ENCODE peak calls at places on chromosomes 16 and 17, in five cellular contexts. One of them, this sample, is unnamed.

GRCh38 chr17:2211661-2212327 is 91.8 kb downstream of the SMG6 start:
- DNase-seq in sigmoid colon: no peak
- DNase-seq in prostate gland: no peak
- DNase-seq in stomach: no peak
- DNase-seq in esophagus muscularis mucosa: no peak
- DNase-seq in this sample: no peak

GRCh38 chr17:39062846-39063680 is 88.4 kb downstream of the PLXDC1 start:
- DNase-seq in prostate gland: peak
- DNase-seq in stomach: no peak
- DNase-seq in sigmoid colon: no peak
- DNase-seq in esophagus muscularis mucosa: no peak
- DNase-seq in this sample: no peak

GRCh38 chr16:1281517-1281916 is 25.6 kb downstream of the TPSD1 start:
- DNase-seq in sigmoid colon: no peak
- DNase-seq in prostate gland: no peak
- DNase-seq in stomach: no peak
- DNase-seq in esophagus muscularis mucosa: no peak
- DNase-seq in this sample: no peak

GRCh38 chr16:72894291-72895151 is 153.4 kb downstream of the ZFHX3 start:
- DNase-seq in esophagus muscularis mucosa: no peak
- DNase-seq in stomach: no peak
- DNase-seq in sigmoid colon: peak
- DNase-seq in prostate gland: no peak
- DNase-seq in this sample: no peak

GRCh38 chr16:49833055-49833454 is 22.9 kb downstream of the ZNF423 start:
- DNase-seq in stomach: no peak
- DNase-seq in sigmoid colon: peak
- DNase-seq in esophagus muscularis mucosa: no peak
- DNase-seq in prostate gland: no peak
- DNase-seq in this sample: peak

GRCh38 chr16:53695070-53695469 is 8.6 kb downstream of the RPGRIP1L start:
- DNase-seq in prostate gland: no peak
- DNase-seq in esophagus muscularis mucosa: no peak
- DNase-seq in sigmoid colon: no peak
- DNase-seq in stomach: no peak
- DNase-seq in this sample: no peak

GRCh38 chr17:78872486-78872885 is 30.5 kb downstream of the CEP295NL start:
- DNase-seq in stomach: no peak
- DNase-seq in sigmoid colon: no peak
- DNase-seq in prostate gland: no peak
- DNase-seq in esophagus muscularis mucosa: no peak
- DNase-seq in this sample: no peak

GRCh38 chr16:84726670-84727467 is 27.1 kb downstream of the USP10 start:
- DNase-seq in esophagus muscularis mucosa: no peak
- DNase-seq in sigmoid colon: peak
- DNase-seq in prostate gland: no peak
- DNase-seq in stomach: no peak
- DNase-seq in this sample: no peak

GRCh38 chr16:13554643-13555042 is 365.3 kb upstream of the ERCC4 start:
- DNase-seq in prostate gland: no peak
- DNase-seq in esophagus muscularis mucosa: peak
- DNase-seq in sigmoid colon: no peak
- DNase-seq in stomach: no peak
- DNase-seq in this sample: no peak

GRCh38 chr17:45743626-45744326 is 40.3 kb upstream of the CRHR1 start:
- DNase-seq in prostate gland: no peak
- DNase-seq in sigmoid colon: peak
- DNase-seq in stomach: no peak
- DNase-seq in esophagus muscularis mucosa: no peak
- DNase-seq in this sample: peak

GRCh38 chr16:52964290-52964689 is 88.4 kb downstream of the CHD9NB start:
- DNase-seq in prostate gland: no peak
- DNase-seq in sigmoid colon: no peak
- DNase-seq in esophagus muscularis mucosa: no peak
- DNase-seq in stomach: no peak
- DNase-seq in this sample: no peak

GRCh38 chr16:83215417-83216001 is 588.7 kb downstream of the CDH13 start:
- DNase-seq in sigmoid colon: no peak
- DNase-seq in stomach: peak
- DNase-seq in prostate gland: no peak
- DNase-seq in esophagus muscularis mucosa: no peak
- DNase-seq in this sample: no peak

GRCh38 chr17:44077595-44077909 is 7.0 kb downstream of the G6PC3 start:
- DNase-seq in esophagus muscularis mucosa: no peak
- DNase-seq in sigmoid colon: no peak
- DNase-seq in stomach: no peak
- DNase-seq in prostate gland: no peak
- DNase-seq in this sample: no peak

GRCh38 chr17:13837417-13837816 is 231.9 kb upstream of the COX10 start:
- DNase-seq in prostate gland: no peak
- DNase-seq in stomach: no peak
- DNase-seq in esophagus muscularis mucosa: no peak
- DNase-seq in sigmoid colon: no peak
- DNase-seq in this sample: no peak

GRCh38 chr17:81734405-81735055 is 22.4 kb downstream of the SLC25A10 start:
- DNase-seq in esophagus muscularis mucosa: no peak
- DNase-seq in prostate gland: no peak
- DNase-seq in stomach: peak
- DNase-seq in sigmoid colon: peak
- DNase-seq in this sample: no peak

GRCh38 chr17:12089809-12090384 is 69.2 kb downstream of the MAP2K4 start:
- DNase-seq in prostate gland: no peak
- DNase-seq in stomach: no peak
- DNase-seq in sigmoid colon: no peak
- DNase-seq in esophagus muscularis mucosa: no peak
- DNase-seq in this sample: no peak

DNA sequence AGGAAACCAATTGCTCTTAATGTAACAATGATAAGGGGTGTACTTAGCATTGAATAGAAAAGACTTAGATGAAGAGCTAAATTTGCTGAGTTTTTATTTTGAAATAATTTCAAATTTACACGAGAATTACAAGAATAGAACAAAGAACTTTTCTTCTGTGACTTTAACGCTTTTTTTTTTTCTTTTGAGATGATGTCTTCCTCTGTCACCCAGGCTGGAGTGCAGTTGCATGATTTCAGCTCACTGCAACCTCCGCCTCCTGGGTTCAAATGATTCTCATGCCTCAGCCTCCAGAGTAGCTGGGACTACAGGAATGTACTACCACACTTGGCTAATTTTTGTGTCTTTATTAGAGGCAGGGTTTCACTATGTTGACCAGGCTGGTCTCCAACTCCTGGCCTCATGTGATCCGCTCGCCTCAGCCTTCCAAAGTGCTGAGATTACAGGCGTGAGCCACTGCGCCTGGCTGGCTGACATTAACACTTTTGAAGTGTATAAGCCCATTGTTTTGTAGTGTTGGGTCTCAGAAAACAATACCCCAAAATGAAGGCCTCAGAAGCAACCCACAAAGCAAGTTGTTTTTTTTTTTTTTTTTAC is 2.1 kb downstream of the TEN1 start:
- DNase-seq in sigmoid colon: no peak
- DNase-seq in prostate gland: no peak
- DNase-seq in stomach: no peak
- DNase-seq in esophagus muscularis mucosa: no peak
- DNase-seq in this sample: no peak
- H3K27ac ChIP-seq in sigmoid colon: no peak
- H3K27ac ChIP-seq in prostate gland: no peak
- H3K27ac ChIP-seq in stomach: peak
- H3K27ac ChIP-seq in esophagus muscularis mucosa: no peak
- H3K27ac ChIP-seq in this sample: peak

GRCh38 chr17:885971-886571 is 93.5 kb downstream of the NXN start:
- DNase-seq in stomach: peak
- DNase-seq in esophagus muscularis mucosa: no peak
- DNase-seq in prostate gland: peak
- DNase-seq in sigmoid colon: peak
- DNase-seq in this sample: peak
- TF ChIP-seq POLR2AphosphoS5 in stomach: peak
- TF ChIP-seq POLR2AphosphoS5 in esophagus muscularis mucosa: peak
- TF ChIP-seq POLR2AphosphoS5 in prostate gland: peak
- TF ChIP-seq POLR2AphosphoS5 in sigmoid colon: peak
- TF ChIP-seq POLR2AphosphoS5 in this sample: no peak

DNA sequence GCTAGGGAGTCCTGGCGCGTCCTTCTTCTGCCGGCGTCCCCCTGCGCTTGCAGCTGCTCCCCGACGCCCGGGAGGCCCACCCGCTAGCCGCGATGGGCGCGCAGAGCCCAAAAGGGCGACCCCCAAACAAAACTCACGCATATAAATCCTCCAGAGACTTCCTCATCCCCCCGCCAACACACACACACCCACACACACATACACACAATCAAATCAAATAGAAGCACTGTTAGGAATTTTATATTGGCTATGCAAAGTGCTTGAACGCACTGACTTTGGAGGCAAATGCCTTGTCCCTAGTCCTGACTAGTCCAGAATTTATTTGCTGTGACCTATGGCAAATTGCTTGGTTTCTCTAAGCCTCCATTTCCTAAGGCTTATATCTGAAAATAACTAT is 23.8 kb upstream of the CRYM start:
- DNase-seq in esophagus muscularis mucosa: no peak
- DNase-seq in sigmoid colon: no peak
- DNase-seq in prostate gland: no peak
- DNase-seq in stomach: no peak
- DNase-seq in this sample: no peak
- TF ChIP-seq CTCF in esophagus muscularis mucosa: no peak
- TF ChIP-seq CTCF in sigmoid colon: no peak
- TF ChIP-seq CTCF in prostate gland: no peak
- TF ChIP-seq CTCF in stomach: no peak
- TF ChIP-seq CTCF in this sample: no peak

DNA sequence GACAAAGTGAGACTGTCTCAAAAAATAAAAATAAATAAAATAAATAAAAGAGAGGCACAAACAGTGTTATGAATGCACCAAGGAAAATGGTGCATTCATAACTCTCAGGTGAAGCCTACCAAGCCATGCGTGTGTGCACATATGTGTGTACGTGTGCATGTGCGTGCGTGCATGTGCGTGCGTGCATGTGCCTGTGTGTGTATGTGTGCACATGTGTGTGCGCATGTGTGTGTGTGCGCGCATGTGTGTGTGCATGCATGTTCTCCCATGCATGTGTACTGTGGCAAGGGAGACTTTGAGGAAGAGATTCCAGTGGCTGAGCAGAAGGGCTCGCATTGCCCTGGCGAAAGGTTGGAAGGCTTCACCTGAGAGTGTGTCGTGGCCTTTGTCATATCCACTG is 4.7 kb downstream of the SPN start:
- DNase-seq in sigmoid colon: no peak
- DNase-seq in esophagus muscularis mucosa: no peak
- DNase-seq in stomach: no peak
- DNase-seq in prostate gland: no peak
- DNase-seq in this sample: no peak
- H3K27ac ChIP-seq in sigmoid colon: no peak
- H3K27ac ChIP-seq in esophagus muscularis mucosa: no peak
- H3K27ac ChIP-seq in stomach: no peak
- H3K27ac ChIP-seq in prostate gland: no peak
- H3K27ac ChIP-seq in this sample: no peak

GRCh38 chr17:17020821-17021193 is 21.4 kb upstream of the MPRIP start:
- DNase-seq in sigmoid colon: no peak
- DNase-seq in prostate gland: no peak
- DNase-seq in stomach: no peak
- DNase-seq in esophagus muscularis mucosa: no peak
- DNase-seq in this sample: no peak

GRCh38 chr17:17024778-17025300 is 17.4 kb upstream of the MPRIP start:
- DNase-seq in stomach: no peak
- DNase-seq in esophagus muscularis mucosa: no peak
- DNase-seq in sigmoid colon: no peak
- DNase-seq in prostate gland: no peak
- DNase-seq in this sample: no peak

GRCh38 chr17:17019891-17020456 is 22.3 kb upstream of the MPRIP start:
- DNase-seq in stomach: no peak
- DNase-seq in sigmoid colon: no peak
- DNase-seq in prostate gland: peak
- DNase-seq in esophagus muscularis mucosa: no peak
- DNase-seq in this sample: no peak

GRCh38 chr17:17021194-17021863 is 20.9 kb upstream of the MPRIP start:
- DNase-seq in sigmoid colon: no peak
- DNase-seq in prostate gland: no peak
- DNase-seq in stomach: peak
- DNase-seq in esophagus muscularis mucosa: no peak
- DNase-seq in this sample: no peak

DNA sequence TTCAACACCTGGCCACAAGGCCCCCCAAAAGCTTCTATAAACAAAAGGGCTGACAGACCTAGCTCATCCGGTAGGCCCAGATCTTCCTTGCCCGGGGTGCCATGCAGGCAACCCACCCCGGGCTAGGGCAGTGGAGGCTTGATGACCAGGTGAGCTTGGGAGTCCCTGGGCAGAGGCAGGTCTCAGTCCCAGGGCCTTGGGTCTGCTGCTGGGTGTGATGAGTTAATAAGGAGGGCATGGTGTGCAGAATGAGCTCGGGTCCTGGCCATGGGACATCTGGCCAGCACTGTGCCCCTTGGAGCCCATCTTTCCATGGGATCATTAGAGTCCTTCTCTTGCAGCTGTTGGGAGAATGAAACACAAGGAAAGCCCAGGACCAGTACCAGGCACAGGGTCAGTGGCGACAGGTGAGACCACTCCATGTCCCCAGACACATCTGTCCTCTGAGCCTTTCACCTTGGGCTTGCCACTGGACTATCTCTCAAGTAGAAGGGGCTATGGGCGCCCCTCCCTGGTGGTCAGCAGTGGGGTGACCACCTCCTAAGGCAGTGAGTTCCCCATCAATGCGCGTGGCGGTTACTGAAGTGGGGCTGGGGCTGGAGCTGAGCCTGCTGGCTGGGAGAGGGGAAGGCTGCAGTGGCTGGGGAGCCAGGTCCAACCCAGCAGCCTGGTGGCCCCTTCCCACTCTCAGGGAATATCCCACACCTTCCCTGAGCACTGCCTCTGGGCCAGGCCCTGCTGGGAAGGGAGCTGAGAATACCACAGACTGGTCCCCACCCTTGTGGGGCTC is 20.1 kb upstream of the MPRIP start:
- DNase-seq in sigmoid colon: no peak
- DNase-seq in stomach: no peak
- DNase-seq in esophagus muscularis mucosa: no peak
- DNase-seq in prostate gland: no peak
- DNase-seq in this sample: no peak
- TF ChIP-seq POLR2AphosphoS5 in sigmoid colon: no peak
- TF ChIP-seq POLR2AphosphoS5 in stomach: no peak
- TF ChIP-seq POLR2AphosphoS5 in esophagus muscularis mucosa: no peak
- TF ChIP-seq POLR2AphosphoS5 in prostate gland: no peak
- TF ChIP-seq POLR2AphosphoS5 in this sample: no peak

DNA sequence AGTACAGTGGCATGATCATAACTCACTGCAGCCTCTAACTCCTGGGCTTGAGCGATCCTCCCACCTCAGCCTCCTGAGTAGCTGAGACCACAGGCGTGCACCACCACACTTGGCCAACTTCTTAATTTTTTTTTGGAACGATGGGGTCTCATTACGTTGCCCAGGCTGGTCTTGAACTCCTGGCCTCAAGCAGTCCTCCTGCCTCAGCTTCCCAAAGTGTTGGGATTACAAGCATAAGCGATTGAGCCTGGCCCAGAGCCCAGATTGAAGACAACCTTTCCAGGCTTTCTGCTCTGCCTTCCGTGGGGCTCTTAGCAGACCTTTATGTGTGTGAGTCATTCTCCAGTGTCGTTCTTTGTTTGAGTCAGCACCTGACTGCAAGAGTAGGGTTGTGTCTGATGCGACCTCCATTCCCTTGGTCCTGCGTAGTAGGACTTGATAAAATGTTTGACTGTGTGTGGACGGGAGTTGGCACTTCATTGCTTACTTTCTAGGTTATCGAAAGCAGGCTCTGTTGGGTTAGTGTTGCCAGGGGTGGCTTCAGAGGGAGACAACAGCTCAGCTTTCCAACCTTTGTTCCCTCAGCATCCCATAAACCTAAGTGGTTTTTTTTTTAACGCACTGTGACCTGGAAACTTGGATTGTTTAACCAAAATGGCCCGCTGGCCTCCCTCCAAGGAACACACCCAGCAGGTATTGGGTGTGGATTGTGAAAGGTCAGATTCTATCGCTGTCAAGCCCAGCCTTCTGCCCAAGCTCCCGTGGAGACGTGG is 26.4 kb downstream of the EEF2K start:
- DNase-seq in sigmoid colon: no peak
- DNase-seq in stomach: peak
- DNase-seq in prostate gland: peak
- DNase-seq in esophagus muscularis mucosa: no peak
- DNase-seq in this sample: no peak
- TF ChIP-seq CTCF in sigmoid colon: no peak
- TF ChIP-seq CTCF in stomach: no peak
- TF ChIP-seq CTCF in prostate gland: no peak
- TF ChIP-seq CTCF in esophagus muscularis mucosa: no peak
- TF ChIP-seq CTCF in this sample: no peak